ENCODE peak calls at places on chromosomes 3 and 15, in five cellular contexts. S is dorsolateral prefrontal cortex, O is fibroblast of pulmonary artery, F is transverse colon, Z is lung. L is an unnamed sample.

GRCh38 chr3:23591374-23591773 is 214.4 kb upstream of the UBE2E1 start:
- DNase-seq in S (no peak), Z (no peak), F (no peak), O (no peak), L (no peak)

GRCh38 chr3:46981932-46982471 is 2.5 kb downstream of the NBEAL2 start:
- DNase-seq in F (peak; percentile 70), S (peak; percentile 26), O (no peak), Z (no peak), L (no peak)

GRCh38 chr3:178291555-178291954 is 244.7 kb upstream of the KCNMB2 start:
- DNase-seq in Z (no peak), S (no peak), O (no peak), F (no peak), L (no peak)

GRCh38 chr3:172303181-172303580 is 145.1 kb downstream of the GHSR start:
- DNase-seq in Z (no peak), F (no peak), S (no peak), O (peak; percentile 49), L (no peak)

GRCh38 chr3:156762631-156763185 is 63.4 kb upstream of the LEKR1 start:
- DNase-seq in S (no peak), O (peak; percentile 97), F (no peak), Z (no peak), L (no peak)

GRCh38 chr3:49606427-49606826 is 52.1 kb downstream of the BSN start:
- DNase-seq in O (no peak), F (no peak), Z (no peak), S (no peak), L (no peak)

GRCh38 chr15:55530861-55531313 is 22.9 kb upstream of the DNAAF4 start:
- DNase-seq in F (no peak), Z (peak; percentile 51), S (no peak), O (peak; percentile 44), L (no peak)

GRCh38 chr3:98325055-98325454 is 28.6 kb upstream of the OR5K4 start:
- DNase-seq in S (no peak), Z (no peak), O (no peak), F (no peak), L (no peak)

DNA sequence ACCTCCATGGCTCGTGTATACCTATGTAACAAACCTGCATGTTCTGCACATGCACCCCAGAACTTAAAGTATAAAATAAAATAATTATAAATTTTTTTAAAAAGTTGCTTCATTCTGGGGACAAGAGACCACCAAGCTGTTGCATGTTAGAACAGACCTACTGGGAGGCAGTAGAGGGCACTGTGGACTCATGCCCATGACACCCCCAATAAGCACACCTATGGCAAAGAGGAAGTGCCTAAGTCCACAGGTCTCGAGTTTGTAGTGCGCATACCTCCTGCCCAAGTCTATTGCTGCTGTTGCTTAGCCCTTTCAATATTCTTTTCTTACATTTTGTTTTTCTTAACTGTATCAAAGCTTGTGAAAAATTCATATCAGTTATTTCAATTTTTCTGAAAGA is 267.9 kb upstream of the THBS1 start:
- DNase-seq in F (peak; percentile 63), S (no peak), O (peak; percentile 39), Z (no peak), L (no peak)
- TF ChIP-seq CTCF in F (peak; percentile 68), S (no peak), O (no peak), Z (no peak), L (no peak)

GRCh38 chr3:38627956-38628355 is 21.5 kb downstream of the SCN5A start:
- DNase-seq in Z (no peak), F (no peak), S (no peak), O (peak; percentile 9), L (no peak)
- TF ChIP-seq CTCF in Z (no peak), F (no peak), S (no peak), O (peak; percentile 45), L (no peak)

GRCh38 chr3:182618085-182618732 is 175.1 kb upstream of the ATP11B start:
- DNase-seq in Z (no peak), S (no peak), F (no peak), O (peak; percentile 10), L (no peak)
- TF ChIP-seq CTCF in Z (no peak), S (peak; percentile 68), F (peak; percentile 52), O (peak; percentile 17), L (no peak)

GRCh38 chr15:64163662-64164362 is 990 bp upstream of the PPIB start:
- DNase-seq in F (no peak), S (no peak), Z (no peak), O (no peak), L (no peak)

GRCh38 chr15:64162478-64162868 is 349 bp downstream of the PPIB start:
- DNase-seq in S (no peak), Z (no peak), F (no peak), O (no peak), L (no peak)

GRCh38 chr15:64164436-64164835 is 1.6 kb upstream of the PPIB start:
- DNase-seq in O (no peak), Z (no peak), F (no peak), S (no peak), L (no peak)

GRCh38 chr15:64161688-64162477 is 939 bp downstream of the PPIB start:
- DNase-seq in Z (no peak), O (no peak), F (no peak), S (no peak), L (no peak)

GRCh38 chr15:64162869-64163661 is at the start of gene PPIB:
- DNase-seq in Z (peak; percentile 97), F (peak; percentile 98), S (peak; percentile 99), O (peak; percentile 98), L (no peak)
- TF ChIP-seq CTCF in Z (peak; percentile 21), F (peak; percentile 43), S (peak; percentile 59), O (peak; percentile 36), L (peak; percentile 17)

GRCh38 chr3:99843590-99844260 is 26.1 kb downstream of the CMSS1 start:
- DNase-seq in O (no peak), S (no peak), F (no peak), Z (no peak), L (no peak)
- TF ChIP-seq CTCF in O (no peak), S (no peak), F (no peak), Z (no peak), L (no peak)

GRCh38 chr3:193673845-193674244 is 80.8 kb downstream of the OPA1 start:
- DNase-seq in Z (no peak), O (no peak), F (no peak), S (peak; percentile 47), L (no peak)
- TF ChIP-seq CTCF in Z (no peak), O (no peak), F (no peak), S (no peak), L (no peak)

DNA sequence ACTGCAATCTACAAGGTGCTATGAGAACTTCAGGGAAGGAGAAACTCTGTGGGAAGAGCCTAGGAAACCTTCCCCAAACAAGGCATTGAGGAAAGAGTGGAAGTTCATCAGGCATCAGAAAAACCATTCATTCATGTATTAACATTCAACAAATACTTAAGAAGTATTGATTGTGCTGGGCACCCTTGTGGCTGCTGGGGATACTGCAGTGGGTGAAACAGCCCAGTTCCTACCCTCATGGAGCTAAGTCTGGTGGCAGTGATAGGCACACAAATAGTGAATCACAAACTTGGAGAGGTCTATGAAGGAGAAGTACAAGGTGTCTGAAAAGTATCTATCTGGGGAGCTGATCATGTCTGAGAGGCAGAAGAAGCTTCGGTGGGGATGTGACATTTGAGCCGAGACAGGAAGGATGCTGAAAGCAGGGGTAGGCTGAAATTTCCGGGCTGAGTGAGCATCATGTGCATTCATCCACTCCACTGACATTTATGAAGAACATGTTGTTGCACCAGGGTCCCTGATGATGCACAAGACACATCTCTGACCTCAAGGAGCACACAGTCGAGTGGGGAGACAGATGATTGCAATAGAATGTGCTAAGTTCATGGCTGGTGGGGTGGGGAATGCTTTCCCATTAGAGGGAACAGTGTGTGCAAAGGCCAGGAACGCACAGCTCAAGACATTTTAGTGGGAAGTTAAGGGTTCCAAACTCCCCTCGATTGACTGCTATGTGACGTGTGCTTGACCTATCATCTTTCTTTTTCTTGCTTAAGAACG is 309.0 kb upstream of the ICE2 start:
- DNase-seq in S (no peak), O (no peak), Z (no peak), F (no peak), L (peak; percentile 86)
- TF ChIP-seq CTCF in S (no peak), O (peak; percentile 50), Z (peak; percentile 2), F (peak; percentile 21), L (no peak)

DNA sequence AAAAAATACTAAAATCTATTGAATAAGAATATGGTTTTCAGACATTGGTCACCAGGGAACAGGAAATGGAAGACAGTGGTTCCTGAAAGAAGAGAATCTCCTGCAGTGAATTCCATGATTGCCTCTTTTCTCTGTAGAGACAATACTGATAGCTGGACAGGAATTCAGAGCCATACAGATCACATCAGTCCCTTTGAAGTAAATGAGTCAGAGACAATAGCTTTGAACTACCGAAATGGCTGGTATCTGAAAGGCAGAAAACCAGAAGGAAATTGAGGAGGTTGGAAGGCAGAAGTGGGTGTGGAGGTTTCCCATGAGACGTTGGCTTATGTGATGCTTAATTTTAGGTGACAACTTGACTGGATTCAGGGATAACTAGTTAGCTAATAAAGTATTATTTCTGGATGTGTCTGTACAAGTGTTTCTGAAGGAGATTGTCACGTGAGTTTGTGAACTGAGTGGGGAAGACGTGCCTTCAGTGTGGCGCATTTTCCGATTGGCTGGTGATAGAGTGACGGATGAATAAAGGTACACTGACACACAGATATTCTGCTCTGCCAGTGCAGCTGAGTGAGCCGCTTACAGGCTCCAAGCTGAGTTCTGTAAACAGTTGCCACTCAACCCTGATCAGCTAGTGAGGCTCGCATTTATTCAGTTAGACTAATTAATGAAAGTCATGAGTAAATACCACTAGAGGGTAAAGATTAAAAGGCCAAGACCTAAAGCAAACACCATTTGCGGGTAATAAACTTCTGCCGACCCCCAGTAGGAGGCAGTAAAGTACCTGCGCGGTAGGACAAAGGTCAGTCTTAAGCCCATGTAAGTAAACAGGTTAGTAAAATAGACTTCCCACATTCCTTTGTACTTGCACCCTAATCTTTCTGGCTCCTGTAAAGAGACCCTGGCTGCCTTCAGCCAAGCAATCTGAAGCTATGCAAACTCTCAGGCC is 1298.6 kb downstream of the SI start:
- DNase-seq in F (no peak), S (no peak), Z (no peak), O (no peak), L (no peak)
- TF ChIP-seq CTCF in F (no peak), S (no peak), Z (no peak), O (no peak), L (no peak)

GRCh38 chr15:50358805-50359204 is 3.8 kb upstream of the GABPB1 start:
- DNase-seq in S (no peak), F (peak; percentile 16), Z (no peak), O (peak; percentile 59), L (no peak)
- TF ChIP-seq CTCF in S (no peak), F (peak; percentile 31), Z (no peak), O (peak; percentile 55), L (no peak)

DNA sequence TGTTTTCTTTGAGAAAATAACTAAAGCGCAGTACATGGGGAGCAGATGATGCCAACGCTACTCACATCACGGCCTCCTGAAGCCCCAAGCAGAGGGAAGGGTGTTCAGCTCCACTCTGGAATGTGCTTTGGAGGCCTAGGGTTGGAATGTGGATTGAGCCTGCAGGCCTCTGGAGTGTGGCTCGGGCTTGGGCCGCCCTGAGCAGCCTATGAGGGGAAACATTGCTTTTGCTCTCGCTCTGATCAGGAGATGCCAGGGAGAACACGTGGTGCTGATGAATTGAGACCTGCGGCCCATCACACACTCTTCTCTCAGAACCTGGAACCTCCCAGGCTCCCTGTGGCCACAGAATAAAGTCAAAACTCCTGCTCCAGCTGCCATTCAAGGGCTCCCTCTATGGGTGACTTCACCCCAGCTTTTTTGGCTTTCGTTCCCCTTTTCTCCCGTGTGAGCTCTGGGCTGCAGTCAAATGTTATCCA is 23.3 kb downstream of the CCDC13 start:
- DNase-seq in O (no peak), Z (no peak), F (no peak), S (no peak), L (no peak)
- TF ChIP-seq CTCF in O (peak; percentile 48), Z (peak; percentile 4), F (no peak), S (peak; percentile 64), L (no peak)